ENCODE peak calls at places on chromosomes 3 and 15, in six cellular contexts. One of them, this sample, is unnamed.

GRCh38 chr3:122674339-122674738 is 6.3 kb upstream of the PARP14 start:
- DNase-seq in GDM1: no peak
- DNase-seq in thoracic aorta: no peak
- DNase-seq in H4: no peak
- DNase-seq in A549: no peak
- DNase-seq in adrenal gland: no peak
- DNase-seq in this sample: no peak

GRCh38 chr3:193843447-193844301 is 250.7 kb downstream of the OPA1 start:
- DNase-seq in GDM1: no peak
- DNase-seq in thoracic aorta: no peak
- DNase-seq in H4: no peak
- DNase-seq in A549: no peak
- DNase-seq in adrenal gland: no peak
- DNase-seq in this sample: no peak

GRCh38 chr3:197259096-197259495 is 39.3 kb downstream of the DLG1 start:
- DNase-seq in GDM1: no peak
- DNase-seq in thoracic aorta: no peak
- DNase-seq in H4: no peak
- DNase-seq in A549: no peak
- DNase-seq in adrenal gland: no peak
- DNase-seq in this sample: no peak

GRCh38 chr15:66237513-66238235 is 15.9 kb downstream of the MEGF11 start:
- DNase-seq in GDM1: no peak
- DNase-seq in thoracic aorta: no peak
- DNase-seq in H4: no peak
- DNase-seq in A549: no peak
- DNase-seq in adrenal gland: no peak
- DNase-seq in this sample: no peak

GRCh38 chr15:88744548-88745020 is 58.7 kb upstream of the ACAN start:
- DNase-seq in GDM1: no peak
- DNase-seq in thoracic aorta: no peak
- DNase-seq in H4: no peak
- DNase-seq in A549: no peak
- DNase-seq in adrenal gland: no peak
- DNase-seq in this sample: no peak

GRCh38 chr15:81336568-81336967 is 12.6 kb upstream of the STARD5 start:
- DNase-seq in GDM1: no peak
- DNase-seq in thoracic aorta: no peak
- DNase-seq in H4: no peak
- DNase-seq in A549: peak
- DNase-seq in adrenal gland: no peak
- DNase-seq in this sample: no peak

GRCh38 chr15:85414495-85414894 is 34.1 kb downstream of the AKAP13 start:
- DNase-seq in GDM1: no peak
- DNase-seq in thoracic aorta: no peak
- DNase-seq in H4: no peak
- DNase-seq in A549: no peak
- DNase-seq in adrenal gland: no peak
- DNase-seq in this sample: no peak

GRCh38 chr15:41490355-41490754 is 3.3 kb upstream of the ITPKA start:
- DNase-seq in GDM1: no peak
- DNase-seq in thoracic aorta: no peak
- DNase-seq in H4: peak
- DNase-seq in A549: peak
- DNase-seq in adrenal gland: no peak
- DNase-seq in this sample: peak

GRCh38 chr15:63048986-63049665 is 6.6 kb downstream of the TPM1 start:
- DNase-seq in GDM1: no peak
- DNase-seq in thoracic aorta: no peak
- DNase-seq in H4: peak
- DNase-seq in A549: no peak
- DNase-seq in adrenal gland: peak
- DNase-seq in this sample: no peak

GRCh38 chr15:90087454-90088154 is 14.7 kb downstream of the IDH2 start:
- DNase-seq in GDM1: peak
- DNase-seq in thoracic aorta: no peak
- DNase-seq in H4: peak
- DNase-seq in A549: peak
- DNase-seq in adrenal gland: no peak
- DNase-seq in this sample: no peak

GRCh38 chr15:100873029-100873677 is 6.5 kb upstream of the ALDH1A3 start:
- DNase-seq in GDM1: peak
- DNase-seq in thoracic aorta: peak
- DNase-seq in H4: peak
- DNase-seq in A549: peak
- DNase-seq in adrenal gland: peak
- DNase-seq in this sample: peak

GRCh38 chr3:53778154-53778553 is 68.1 kb downstream of the CHDH start:
- DNase-seq in GDM1: no peak
- DNase-seq in thoracic aorta: no peak
- DNase-seq in H4: no peak
- DNase-seq in A549: no peak
- DNase-seq in adrenal gland: no peak
- DNase-seq in this sample: no peak

GRCh38 chr15:75178171-75178937 is 23.3 kb upstream of the C15orf39 start:
- DNase-seq in GDM1: no peak
- DNase-seq in thoracic aorta: no peak
- DNase-seq in H4: no peak
- DNase-seq in A549: no peak
- DNase-seq in adrenal gland: no peak
- DNase-seq in this sample: no peak

GRCh38 chr15:31522056-31522455 is 195.4 kb downstream of the KLF13 start:
- DNase-seq in GDM1: no peak
- DNase-seq in thoracic aorta: no peak
- DNase-seq in H4: no peak
- DNase-seq in A549: no peak
- DNase-seq in adrenal gland: no peak
- DNase-seq in this sample: no peak

GRCh38 chr15:69723404-69724097 is 270.9 kb downstream of the RPLP1 start:
- DNase-seq in GDM1: no peak
- DNase-seq in thoracic aorta: no peak
- DNase-seq in H4: no peak
- DNase-seq in A549: no peak
- DNase-seq in adrenal gland: no peak
- DNase-seq in this sample: no peak

GRCh38 chr3:197936819-197937384 is 13.1 kb upstream of the RPL35A start:
- DNase-seq in GDM1: no peak
- DNase-seq in thoracic aorta: no peak
- DNase-seq in H4: no peak
- DNase-seq in A549: no peak
- DNase-seq in adrenal gland: no peak
- DNase-seq in this sample: no peak

GRCh38 chr15:73928971-73929627 is 2.8 kb downstream of the LOXL1 start:
- DNase-seq in GDM1: no peak
- DNase-seq in thoracic aorta: no peak
- DNase-seq in H4: no peak
- DNase-seq in A549: no peak
- DNase-seq in adrenal gland: no peak
- DNase-seq in this sample: no peak

GRCh38 chr3:64417816-64418215 is 192.6 kb upstream of the PRICKLE2 start:
- DNase-seq in GDM1: no peak
- DNase-seq in thoracic aorta: no peak
- DNase-seq in H4: peak
- DNase-seq in A549: no peak
- DNase-seq in adrenal gland: no peak
- DNase-seq in this sample: no peak

This sample was measured in brain pericyte.